ENCODE peak calls at places on chromosomes 2 and 18, in six cellular contexts. One of them, this sample, is unnamed.

GRCh38 chr2:135585586-135585985 is 54.3 kb downstream of the R3HDM1 start:
- DNase-seq in AG08396: no peak
- DNase-seq in mesenchymal stem cell: peak; percentile 10
- DNase-seq in Panc1: no peak
- DNase-seq in MCF 10A: no peak
- DNase-seq in HCT116: no peak
- DNase-seq in this sample: peak; percentile 9

GRCh38 chr18:58241877-58242276 is 197.9 kb downstream of the NEDD4L start:
- DNase-seq in AG08396: no peak
- DNase-seq in mesenchymal stem cell: peak; percentile 31
- DNase-seq in Panc1: no peak
- DNase-seq in MCF 10A: peak; percentile 84
- DNase-seq in HCT116: no peak
- DNase-seq in this sample: peak; percentile 84

GRCh38 chr2:179745615-179746263 is 115.7 kb downstream of the ZNF385B start:
- DNase-seq in AG08396: no peak
- DNase-seq in mesenchymal stem cell: no peak
- DNase-seq in Panc1: no peak
- DNase-seq in MCF 10A: no peak
- DNase-seq in HCT116: no peak
- DNase-seq in this sample: no peak

GRCh38 chr2:128638311-128638710 is 319.6 kb upstream of the HS6ST1 start:
- DNase-seq in AG08396: no peak
- DNase-seq in mesenchymal stem cell: no peak
- DNase-seq in Panc1: no peak
- DNase-seq in MCF 10A: no peak
- DNase-seq in HCT116: no peak
- DNase-seq in this sample: no peak

GRCh38 chr2:66113116-66113515 is 321.8 kb upstream of the MEIS1 start:
- DNase-seq in AG08396: no peak
- DNase-seq in mesenchymal stem cell: no peak
- DNase-seq in Panc1: no peak
- DNase-seq in MCF 10A: no peak
- DNase-seq in HCT116: no peak
- DNase-seq in this sample: no peak

GRCh38 chr2:134683561-134684112 is 35.2 kb downstream of the TMEM163 start:
- DNase-seq in AG08396: no peak
- DNase-seq in mesenchymal stem cell: peak; percentile 10
- DNase-seq in Panc1: no peak
- DNase-seq in MCF 10A: peak; percentile 18
- DNase-seq in HCT116: no peak
- DNase-seq in this sample: no peak

GRCh38 chr2:180184506-180184905 is 177.4 kb upstream of the CWC22 start:
- DNase-seq in AG08396: no peak
- DNase-seq in mesenchymal stem cell: no peak
- DNase-seq in Panc1: no peak
- DNase-seq in MCF 10A: peak; percentile 90
- DNase-seq in HCT116: no peak
- DNase-seq in this sample: peak; percentile 38

GRCh38 chr2:145925591-145925990 is 1405.7 kb upstream of the ZEB2 start:
- DNase-seq in AG08396: no peak
- DNase-seq in mesenchymal stem cell: no peak
- DNase-seq in Panc1: no peak
- DNase-seq in MCF 10A: no peak
- DNase-seq in HCT116: no peak
- DNase-seq in this sample: no peak

GRCh38 chr18:63158676-63159291 is 160.8 kb downstream of the BCL2 start:
- DNase-seq in AG08396: no peak
- DNase-seq in mesenchymal stem cell: no peak
- DNase-seq in Panc1: no peak
- DNase-seq in MCF 10A: no peak
- DNase-seq in HCT116: no peak
- DNase-seq in this sample: no peak

GRCh38 chr2:149383340-149383739 is 53.0 kb downstream of the LYPD6 start:
- DNase-seq in AG08396: peak; percentile 29
- DNase-seq in mesenchymal stem cell: peak; percentile 80
- DNase-seq in Panc1: no peak
- DNase-seq in MCF 10A: no peak
- DNase-seq in HCT116: no peak
- DNase-seq in this sample: peak; percentile 69

GRCh38 chr18:13416208-13416607 is 197.6 kb downstream of the LDLRAD4 start:
- DNase-seq in AG08396: no peak
- DNase-seq in mesenchymal stem cell: no peak
- DNase-seq in Panc1: no peak
- DNase-seq in MCF 10A: no peak
- DNase-seq in HCT116: no peak
- DNase-seq in this sample: no peak

GRCh38 chr2:56102098-56102497 is 81.7 kb upstream of the CCDC85A start:
- DNase-seq in AG08396: no peak
- DNase-seq in mesenchymal stem cell: no peak
- DNase-seq in Panc1: no peak
- DNase-seq in MCF 10A: no peak
- DNase-seq in HCT116: no peak
- DNase-seq in this sample: no peak

GRCh38 chr2:190415794-190416729 is 7.9 kb downstream of the MFSD6 start:
- DNase-seq in AG08396: no peak
- DNase-seq in mesenchymal stem cell: no peak
- DNase-seq in Panc1: no peak
- DNase-seq in MCF 10A: no peak
- DNase-seq in HCT116: no peak
- DNase-seq in this sample: no peak

GRCh38 chr2:9799729-9800632 is 43.3 kb upstream of the TAF1B start:
- DNase-seq in AG08396: peak; percentile 88
- DNase-seq in mesenchymal stem cell: peak; percentile 82
- DNase-seq in Panc1: peak; percentile 79
- DNase-seq in MCF 10A: peak; percentile 87
- DNase-seq in HCT116: peak; percentile 72
- DNase-seq in this sample: peak; percentile 94

GRCh38 chr2:241943961-241944575 is 74.5 kb downstream of the RTP5 start:
- DNase-seq in AG08396: no peak
- DNase-seq in mesenchymal stem cell: no peak
- DNase-seq in Panc1: no peak
- DNase-seq in MCF 10A: no peak
- DNase-seq in HCT116: no peak
- DNase-seq in this sample: no peak

GRCh38 chr2:36439084-36439483 is 83.5 kb downstream of the CRIM1 start:
- DNase-seq in AG08396: no peak
- DNase-seq in mesenchymal stem cell: no peak
- DNase-seq in Panc1: no peak
- DNase-seq in MCF 10A: no peak
- DNase-seq in HCT116: no peak
- DNase-seq in this sample: no peak

GRCh38 chr2:67338601-67339233 is 58.4 kb upstream of the ETAA1 start:
- DNase-seq in AG08396: no peak
- DNase-seq in mesenchymal stem cell: no peak
- DNase-seq in Panc1: no peak
- DNase-seq in MCF 10A: no peak
- DNase-seq in HCT116: no peak
- DNase-seq in this sample: no peak

GRCh38 chr18:28466213-28466612 is 289.3 kb upstream of the CDH2 start:
- DNase-seq in AG08396: no peak
- DNase-seq in mesenchymal stem cell: no peak
- DNase-seq in Panc1: no peak
- DNase-seq in MCF 10A: no peak
- DNase-seq in HCT116: no peak
- DNase-seq in this sample: no peak